ENCODE peak calls at places on chromosomes 13 and 19, in seven cellular contexts. W, I, B, O, R, H and F are unnamed samples.

GRCh38 chr13:100673376-100673830 is 1.2 kb downstream of the TMTC4 start:
- DNase-seq in B (no peak), W (no peak), I (no peak), R (no peak), O (no peak), H (peak; percentile 67), F (no peak)

GRCh38 chr13:93819331-93819730 is 592.7 kb downstream of the GPC6 start:
- DNase-seq in O (no peak), I (no peak), R (no peak), B (no peak), H (no peak), W (no peak), F (no peak)

GRCh38 chr19:18896421-18896841 is 473 bp upstream of the CERS1 start:
- DNase-seq in R (peak; percentile 63), W (no peak), I (no peak), B (no peak), O (no peak), H (peak; percentile 47), F (no peak)

GRCh38 chr13:97198753-97199152 is 23.4 kb upstream of the MBNL2 start:
- DNase-seq in H (no peak), O (no peak), W (no peak), B (no peak), I (no peak), R (no peak), F (no peak)

GRCh38 chr13:36807616-36808015 is 11.4 kb upstream of the RFXAP start:
- DNase-seq in W (no peak), O (no peak), B (no peak), R (no peak), H (no peak), I (no peak), F (no peak)

GRCh38 chr19:51259348-51260245 is 8.7 kb downstream of the SIGLECL1 start:
- DNase-seq in H (peak; percentile 72), R (peak; percentile 62), I (peak; percentile 78), W (no peak), O (peak; percentile 54), B (no peak), F (peak; percentile 80)

GRCh38 chr19:55027472-55028337 is 10.4 kb downstream of the GP6 start:
- DNase-seq in H (no peak), W (no peak), R (no peak), B (no peak), O (no peak), I (no peak), F (peak; percentile 34)

GRCh38 chr19:35229601-35230000 is 1.1 kb upstream of the FAM187B start:
- DNase-seq in B (no peak), H (no peak), R (no peak), I (no peak), W (no peak), O (no peak), F (no peak)

GRCh38 chr13:88701551-88701950 is 1030.4 kb downstream of the SLITRK5 start:
- DNase-seq in I (no peak), R (no peak), B (no peak), H (no peak), O (no peak), W (no peak), F (no peak)

GRCh38 chr13:37319041-37319443 is 213.6 kb upstream of the CSNK1A1L start:
- DNase-seq in I (no peak), B (no peak), O (no peak), W (no peak), R (no peak), H (no peak), F (no peak)

GRCh38 chr19:47768604-47769003 is 9.9 kb upstream of the SELENOW start:
- DNase-seq in W (no peak), I (no peak), R (no peak), O (no peak), B (no peak), H (no peak), F (no peak)

GRCh38 chr19:42246143-42246868 is 3.9 kb upstream of the GSK3A start:
- DNase-seq in H (peak; percentile 75), R (no peak), O (peak; percentile 74), W (no peak), B (no peak), I (no peak), F (peak; percentile 47)

GRCh38 chr19:50377051-50377441 is 789 bp downstream of the NR1H2 start:
- DNase-seq in H (no peak), W (no peak), R (no peak), B (peak; percentile 19), O (no peak), I (peak; percentile 60), F (peak; percentile 39)

GRCh38 chr13:46679369-46680180 is 117.4 kb downstream of the ESD start:
- DNase-seq in H (peak; percentile 43), B (no peak), R (peak; percentile 70), I (peak; percentile 32), O (peak; percentile 41), W (peak; percentile 67), F (no peak)

GRCh38 chr13:54110597-54110996 is 1082.0 kb downstream of the OLFM4 start:
- DNase-seq in H (no peak), W (no peak), R (no peak), O (no peak), B (no peak), I (no peak), F (no peak)

GRCh38 chr13:99395436-99395835 is 88.2 kb upstream of the GPR183 start:
- DNase-seq in W (no peak), I (no peak), R (no peak), O (no peak), B (no peak), H (no peak), F (no peak)